ENCODE peak calls at places on chromosomes 2 and 18, in six cellular contexts. W, E, T, L, M and F are unnamed samples.

GRCh38 chr2:50615296-50615695 is 416.6 kb downstream of the NRXN1 start:
- DNase-seq in T (no peak), L (no peak), W (no peak), M (no peak), E (no peak), F (no peak)

GRCh38 chr2:64645014-64645418 is 8.7 kb downstream of the SERTAD2 start:
- DNase-seq in L (no peak), M (no peak), T (peak), W (no peak), E (no peak), F (no peak)

GRCh38 chr2:27029051-27029450 is 3.7 kb upstream of the TMEM214 start:
- DNase-seq in W (no peak), T (no peak), M (no peak), E (no peak), L (no peak), F (no peak)

GRCh38 chr2:176419591-176420071 is 150.4 kb downstream of the MTX2 start:
- DNase-seq in M (no peak), E (no peak), W (no peak), T (peak), L (no peak), F (peak)

GRCh38 chr2:218406949-218407703 is 7.5 kb downstream of the CTDSP1 start:
- DNase-seq in M (peak), T (peak), E (peak), W (no peak), L (no peak), F (no peak)

GRCh38 chr18:62524443-62525200 is 1.8 kb downstream of the ZCCHC2 start:
- DNase-seq in E (peak), M (peak), L (peak), W (peak), T (no peak), F (no peak)

GRCh38 chr18:7958081-7958896 is 391.2 kb downstream of the PTPRM start:
- DNase-seq in T (no peak), M (no peak), E (no peak), W (no peak), L (no peak), F (no peak)

GRCh38 chr2:240876475-240877251 is 8.0 kb downstream of the AGXT start:
- DNase-seq in L (no peak), M (no peak), W (no peak), E (peak), T (no peak), F (no peak)

GRCh38 chr2:227473019-227473461 is 1.1 kb downstream of the AGFG1 start:
- DNase-seq in W (no peak), L (no peak), E (no peak), M (no peak), T (no peak), F (no peak)

GRCh38 chr2:102502576-102502975 is 29.6 kb downstream of the SLC9A4 start:
- DNase-seq in M (no peak), W (no peak), E (no peak), L (no peak), T (no peak), F (no peak)

GRCh38 chr2:58939388-58939787 is 698.3 kb upstream of the FANCL start:
- DNase-seq in M (no peak), L (no peak), E (no peak), T (no peak), W (no peak), F (no peak)

GRCh38 chr2:234322766-234323465 is 174.0 kb downstream of the ARL4C start:
- DNase-seq in E (no peak), W (no peak), L (no peak), M (peak), T (no peak), F (no peak)

GRCh38 chr2:16104345-16105177 is 164.2 kb downstream of the MYCN start:
- DNase-seq in W (no peak), T (no peak), E (no peak), L (no peak), M (no peak), F (no peak)

GRCh38 chr2:185188656-185189055 is 549.9 kb upstream of the FSIP2 start:
- DNase-seq in E (no peak), M (no peak), L (no peak), W (no peak), T (no peak), F (no peak)

GRCh38 chr2:16478817-16479216 is 186.8 kb downstream of the CYRIA start:
- DNase-seq in W (no peak), T (no peak), L (no peak), E (no peak), M (no peak), F (no peak)

GRCh38 chr18:42141439-42141838 is 186.4 kb downstream of the PIK3C3 start:
- DNase-seq in W (no peak), E (peak), T (no peak), L (no peak), M (no peak), F (no peak)